ENCODE peak calls at places on chromosomes 16 and 17, in nine cellular contexts. One of them, this sample, is unnamed.

GRCh38 chr16:84643180-84643583 is 5.1 kb upstream of the KLHL36 start:
- DNase-seq in Peyer's patch: peak
- DNase-seq in cardiac muscle cell: no peak
- DNase-seq in AG04450: peak
- DNase-seq in fibroblast of pulmonary artery: peak
- DNase-seq in left ventricle myocardium inferior: peak
- DNase-seq in nephron progenitor cell: no peak
- DNase-seq in lung: peak
- DNase-seq in heart left ventricle: peak
- DNase-seq in this sample: no peak

GRCh38 chr16:1941162-1941923 is 1.7 kb downstream of the MSRB1 start:
- DNase-seq in heart left ventricle: no peak
- DNase-seq in fibroblast of pulmonary artery: no peak
- DNase-seq in left ventricle myocardium inferior: no peak
- DNase-seq in nephron progenitor cell: no peak
- DNase-seq in lung: no peak
- DNase-seq in Peyer's patch: no peak
- DNase-seq in AG04450: no peak
- DNase-seq in cardiac muscle cell: no peak
- DNase-seq in this sample: no peak

GRCh38 chr17:32350662-32351418 is 883 bp downstream of the ZNF207 start:
- DNase-seq in cardiac muscle cell: peak
- DNase-seq in nephron progenitor cell: no peak
- DNase-seq in Peyer's patch: peak
- DNase-seq in fibroblast of pulmonary artery: peak
- DNase-seq in left ventricle myocardium inferior: no peak
- DNase-seq in heart left ventricle: no peak
- DNase-seq in AG04450: no peak
- DNase-seq in lung: peak
- DNase-seq in this sample: peak

GRCh38 chr16:53446090-53446489 is 11.8 kb downstream of the RBL2 start:
- DNase-seq in cardiac muscle cell: no peak
- DNase-seq in left ventricle myocardium inferior: no peak
- DNase-seq in Peyer's patch: no peak
- DNase-seq in nephron progenitor cell: no peak
- DNase-seq in heart left ventricle: no peak
- DNase-seq in lung: no peak
- DNase-seq in AG04450: no peak
- DNase-seq in fibroblast of pulmonary artery: no peak
- DNase-seq in this sample: no peak

GRCh38 chr17:64056269-64057005 is 36.0 kb upstream of the ICAM2 start:
- DNase-seq in Peyer's patch: no peak
- DNase-seq in lung: no peak
- DNase-seq in cardiac muscle cell: no peak
- DNase-seq in AG04450: no peak
- DNase-seq in fibroblast of pulmonary artery: no peak
- DNase-seq in nephron progenitor cell: no peak
- DNase-seq in heart left ventricle: no peak
- DNase-seq in left ventricle myocardium inferior: no peak
- DNase-seq in this sample: no peak

GRCh38 chr16:73183678-73184092 is 135.8 kb upstream of the ZFHX3 start:
- DNase-seq in left ventricle myocardium inferior: no peak
- DNase-seq in AG04450: no peak
- DNase-seq in fibroblast of pulmonary artery: peak
- DNase-seq in heart left ventricle: no peak
- DNase-seq in cardiac muscle cell: no peak
- DNase-seq in lung: no peak
- DNase-seq in Peyer's patch: no peak
- DNase-seq in nephron progenitor cell: no peak
- DNase-seq in this sample: no peak

GRCh38 chr17:9104370-9105041 is 83.2 kb downstream of the NTN1 start:
- DNase-seq in heart left ventricle: peak
- DNase-seq in cardiac muscle cell: no peak
- DNase-seq in left ventricle myocardium inferior: peak
- DNase-seq in lung: no peak
- DNase-seq in nephron progenitor cell: no peak
- DNase-seq in fibroblast of pulmonary artery: no peak
- DNase-seq in AG04450: no peak
- DNase-seq in Peyer's patch: no peak
- DNase-seq in this sample: no peak

GRCh38 chr17:65389956-65390355 is 171.5 kb downstream of the AXIN2 start:
- DNase-seq in fibroblast of pulmonary artery: peak
- DNase-seq in left ventricle myocardium inferior: no peak
- DNase-seq in lung: peak
- DNase-seq in nephron progenitor cell: no peak
- DNase-seq in AG04450: no peak
- DNase-seq in Peyer's patch: no peak
- DNase-seq in heart left ventricle: no peak
- DNase-seq in cardiac muscle cell: no peak
- DNase-seq in this sample: no peak

GRCh38 chr17:81735181-81736102 is 23.4 kb downstream of the SLC25A10 start:
- DNase-seq in heart left ventricle: no peak
- DNase-seq in AG04450: no peak
- DNase-seq in cardiac muscle cell: no peak
- DNase-seq in lung: peak
- DNase-seq in Peyer's patch: peak
- DNase-seq in fibroblast of pulmonary artery: peak
- DNase-seq in nephron progenitor cell: no peak
- DNase-seq in left ventricle myocardium inferior: no peak
- DNase-seq in this sample: peak

GRCh38 chr16:30490210-30490609 is 17.7 kb downstream of the ITGAL start:
- DNase-seq in heart left ventricle: no peak
- DNase-seq in nephron progenitor cell: no peak
- DNase-seq in fibroblast of pulmonary artery: no peak
- DNase-seq in lung: no peak
- DNase-seq in left ventricle myocardium inferior: no peak
- DNase-seq in AG04450: no peak
- DNase-seq in cardiac muscle cell: no peak
- DNase-seq in Peyer's patch: no peak
- DNase-seq in this sample: no peak

GRCh38 chr16:8645141-8645521 is 23.6 kb downstream of the METTL22 start:
- DNase-seq in AG04450: no peak
- DNase-seq in nephron progenitor cell: no peak
- DNase-seq in left ventricle myocardium inferior: no peak
- DNase-seq in heart left ventricle: no peak
- DNase-seq in fibroblast of pulmonary artery: no peak
- DNase-seq in cardiac muscle cell: no peak
- DNase-seq in lung: no peak
- DNase-seq in Peyer's patch: no peak
- DNase-seq in this sample: no peak

GRCh38 chr17:45425984-45426413 is 6.7 kb downstream of the ARHGAP27 start:
- DNase-seq in cardiac muscle cell: no peak
- DNase-seq in heart left ventricle: no peak
- DNase-seq in AG04450: no peak
- DNase-seq in Peyer's patch: no peak
- DNase-seq in nephron progenitor cell: no peak
- DNase-seq in left ventricle myocardium inferior: no peak
- DNase-seq in lung: no peak
- DNase-seq in fibroblast of pulmonary artery: no peak
- DNase-seq in this sample: no peak

DNA sequence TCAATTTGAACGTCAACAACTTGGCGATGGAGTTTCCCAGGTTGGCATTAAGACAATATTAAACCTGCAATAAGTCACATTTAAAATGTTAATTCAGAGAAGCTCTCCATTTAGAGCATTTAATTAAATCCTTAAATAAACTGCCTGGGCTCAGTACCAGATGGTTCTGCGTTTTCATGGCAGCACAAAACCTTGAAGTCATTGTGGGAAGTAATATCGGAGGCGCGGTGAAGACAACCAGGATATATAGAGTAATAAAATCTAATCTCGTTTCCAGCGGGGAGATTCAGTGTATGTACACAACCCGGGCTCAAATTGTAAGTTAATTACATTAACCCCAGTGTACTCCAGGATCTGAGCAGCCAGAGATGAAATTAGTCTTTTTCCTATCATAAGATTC is 366.0 kb upstream of the TNRC6C start:
- DNase-seq in AG04450: no peak
- DNase-seq in Peyer's patch: no peak
- DNase-seq in nephron progenitor cell: no peak
- DNase-seq in lung: no peak
- DNase-seq in fibroblast of pulmonary artery: no peak
- DNase-seq in cardiac muscle cell: no peak
- DNase-seq in heart left ventricle: no peak
- DNase-seq in left ventricle myocardium inferior: no peak
- DNase-seq in this sample: no peak
- TF ChIP-seq CTCF in AG04450: no peak
- TF ChIP-seq CTCF in Peyer's patch: no peak
- TF ChIP-seq CTCF in nephron progenitor cell: no peak
- TF ChIP-seq CTCF in lung: no peak
- TF ChIP-seq CTCF in fibroblast of pulmonary artery: no peak
- TF ChIP-seq CTCF in cardiac muscle cell: no peak
- TF ChIP-seq CTCF in heart left ventricle: no peak
- TF ChIP-seq CTCF in left ventricle myocardium inferior: no peak
- TF ChIP-seq CTCF in this sample: no peak

GRCh38 chr17:1929896-1930750 is 95.0 kb downstream of the RTN4RL1 start:
- DNase-seq in cardiac muscle cell: no peak
- DNase-seq in nephron progenitor cell: no peak
- DNase-seq in lung: no peak
- DNase-seq in fibroblast of pulmonary artery: no peak
- DNase-seq in Peyer's patch: no peak
- DNase-seq in left ventricle myocardium inferior: no peak
- DNase-seq in AG04450: no peak
- DNase-seq in heart left ventricle: no peak
- DNase-seq in this sample: no peak

GRCh38 chr17:1933875-1934715 is 91.0 kb downstream of the RTN4RL1 start:
- DNase-seq in AG04450: no peak
- DNase-seq in lung: no peak
- DNase-seq in Peyer's patch: no peak
- DNase-seq in heart left ventricle: no peak
- DNase-seq in nephron progenitor cell: no peak
- DNase-seq in left ventricle myocardium inferior: no peak
- DNase-seq in fibroblast of pulmonary artery: no peak
- DNase-seq in cardiac muscle cell: no peak
- DNase-seq in this sample: no peak

GRCh38 chr17:1928976-1929375 is 96.2 kb downstream of the RTN4RL1 start:
- DNase-seq in nephron progenitor cell: no peak
- DNase-seq in AG04450: no peak
- DNase-seq in Peyer's patch: no peak
- DNase-seq in fibroblast of pulmonary artery: no peak
- DNase-seq in left ventricle myocardium inferior: peak
- DNase-seq in heart left ventricle: peak
- DNase-seq in lung: no peak
- DNase-seq in cardiac muscle cell: no peak
- DNase-seq in this sample: no peak

GRCh38 chr17:1934901-1935300 is 90.2 kb downstream of the RTN4RL1 start:
- DNase-seq in Peyer's patch: no peak
- DNase-seq in AG04450: no peak
- DNase-seq in heart left ventricle: no peak
- DNase-seq in fibroblast of pulmonary artery: no peak
- DNase-seq in lung: no peak
- DNase-seq in nephron progenitor cell: no peak
- DNase-seq in cardiac muscle cell: no peak
- DNase-seq in left ventricle myocardium inferior: no peak
- DNase-seq in this sample: no peak

DNA sequence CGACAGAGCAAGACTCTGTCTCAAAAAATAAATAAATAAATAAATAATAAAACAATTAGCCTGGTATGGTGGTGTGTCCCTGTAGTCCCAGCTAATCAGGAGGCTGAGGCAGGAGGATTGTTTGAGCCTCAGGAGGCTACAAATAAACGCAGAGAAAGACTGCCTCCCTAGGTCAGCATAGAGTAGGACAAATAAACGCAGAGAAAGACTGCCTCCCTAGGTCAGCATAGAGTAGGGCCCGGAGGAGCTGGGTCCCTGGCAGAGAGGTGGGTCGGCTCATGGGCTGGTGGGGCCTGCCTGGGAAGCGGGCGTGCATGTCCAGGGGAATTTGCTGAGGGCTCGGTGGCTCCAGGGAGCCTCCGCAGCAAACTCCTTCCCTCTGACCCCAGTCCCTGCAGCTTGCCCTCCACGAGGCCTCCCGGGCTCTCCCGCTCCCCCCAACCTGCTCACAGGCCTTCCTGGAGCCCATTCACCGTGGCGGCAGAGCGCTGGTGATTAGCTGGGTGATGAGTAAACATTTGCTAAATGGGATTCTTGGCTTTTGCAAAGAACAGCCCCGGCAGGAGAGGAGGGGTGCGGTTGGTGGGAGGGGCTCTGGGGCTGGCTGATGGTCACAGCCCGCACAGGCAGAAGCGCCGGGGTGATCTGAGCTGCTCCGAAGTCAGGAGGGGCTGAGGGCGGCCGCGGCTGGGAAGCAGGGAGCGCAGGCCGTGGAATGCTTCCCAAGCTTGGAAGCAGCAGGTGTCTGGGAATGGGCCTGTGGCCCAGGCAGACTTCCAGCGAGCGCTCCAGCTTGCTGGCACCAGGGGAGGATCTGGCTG is 93.2 kb downstream of the RTN4RL1 start:
- DNase-seq in fibroblast of pulmonary artery: no peak
- DNase-seq in lung: no peak
- DNase-seq in nephron progenitor cell: peak
- DNase-seq in heart left ventricle: peak
- DNase-seq in Peyer's patch: no peak
- DNase-seq in cardiac muscle cell: peak
- DNase-seq in left ventricle myocardium inferior: peak
- DNase-seq in AG04450: no peak
- DNase-seq in this sample: no peak
- TF ChIP-seq CTCF in fibroblast of pulmonary artery: no peak
- TF ChIP-seq CTCF in lung: no peak
- TF ChIP-seq CTCF in nephron progenitor cell: no peak
- TF ChIP-seq CTCF in heart left ventricle: no peak
- TF ChIP-seq CTCF in Peyer's patch: no peak
- TF ChIP-seq CTCF in cardiac muscle cell: no peak
- TF ChIP-seq CTCF in left ventricle myocardium inferior: no peak
- TF ChIP-seq CTCF in AG04450: no peak
- TF ChIP-seq CTCF in this sample: no peak

DNA sequence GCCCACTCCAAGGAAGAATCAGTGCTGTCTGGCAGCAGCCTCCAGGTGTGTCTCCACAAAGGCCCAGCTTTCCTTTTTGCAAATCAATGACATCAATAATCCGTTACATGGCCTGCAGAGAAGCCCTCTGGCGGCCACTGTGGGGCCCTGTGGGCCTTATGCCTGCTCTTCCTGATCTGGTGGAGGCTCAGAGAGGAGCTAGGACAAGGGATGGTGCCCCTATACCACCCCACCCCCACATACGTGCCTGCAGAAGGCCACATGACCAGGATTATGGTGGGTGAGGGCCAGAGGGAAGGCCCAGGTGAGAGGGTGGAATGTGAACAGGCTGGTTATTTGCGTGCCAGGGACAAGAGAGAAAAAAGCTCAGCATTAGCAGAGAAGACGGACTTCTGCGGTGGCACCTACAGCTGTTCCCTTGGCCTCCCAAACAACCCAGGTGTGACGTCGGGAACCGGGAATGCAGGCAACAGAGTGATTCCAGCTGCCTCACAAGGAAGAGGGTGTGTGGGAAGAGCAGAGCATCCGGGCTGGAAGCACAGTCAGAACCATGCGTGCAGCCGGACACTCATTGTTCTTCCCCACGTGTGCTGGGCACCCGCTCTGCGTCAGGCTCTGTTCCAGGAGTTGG is 22.5 kb downstream of the EIF4A3 start:
- DNase-seq in left ventricle myocardium inferior: no peak
- DNase-seq in lung: no peak
- DNase-seq in nephron progenitor cell: no peak
- DNase-seq in cardiac muscle cell: peak
- DNase-seq in fibroblast of pulmonary artery: peak
- DNase-seq in AG04450: no peak
- DNase-seq in Peyer's patch: peak
- DNase-seq in heart left ventricle: no peak
- DNase-seq in this sample: no peak
- TF ChIP-seq CTCF in left ventricle myocardium inferior: peak
- TF ChIP-seq CTCF in lung: no peak
- TF ChIP-seq CTCF in nephron progenitor cell: peak
- TF ChIP-seq CTCF in cardiac muscle cell: peak
- TF ChIP-seq CTCF in fibroblast of pulmonary artery: peak
- TF ChIP-seq CTCF in AG04450: peak
- TF ChIP-seq CTCF in Peyer's patch: peak
- TF ChIP-seq CTCF in heart left ventricle: no peak
- TF ChIP-seq CTCF in this sample: peak

GRCh38 chr17:56819431-56820145 is 14.1 kb downstream of the C17orf67 start:
- DNase-seq in left ventricle myocardium inferior: no peak
- DNase-seq in nephron progenitor cell: peak
- DNase-seq in AG04450: peak
- DNase-seq in heart left ventricle: no peak
- DNase-seq in Peyer's patch: peak
- DNase-seq in fibroblast of pulmonary artery: peak
- DNase-seq in lung: peak
- DNase-seq in cardiac muscle cell: peak
- DNase-seq in this sample: peak
- TF ChIP-seq CTCF in left ventricle myocardium inferior: peak
- TF ChIP-seq CTCF in nephron progenitor cell: peak
- TF ChIP-seq CTCF in AG04450: peak
- TF ChIP-seq CTCF in heart left ventricle: peak
- TF ChIP-seq CTCF in Peyer's patch: peak
- TF ChIP-seq CTCF in fibroblast of pulmonary artery: peak
- TF ChIP-seq CTCF in lung: peak
- TF ChIP-seq CTCF in cardiac muscle cell: peak
- TF ChIP-seq CTCF in this sample: peak

This sample was measured in CD14-positive monocyte.